ENCODE peak calls at places on chromosome 6, in six cellular contexts. D is testis, Z is upper lobe of right lung, N is brain microvascular endothelial cell, K is tibial artery, Q is ovary. T is an unnamed sample. For H3K27me3, the result is how much of the 10 kb centered on the place peaks cover.

GRCh38 chr6:76708641-76709331 is 636.3 kb upstream of the IMPG1 start:
- DNase-seq in Q (no peak), N (no peak), D (no peak), K (no peak), Z (no peak), T (no peak)

GRCh38 chr6:27795697-27796494 is 116.3 kb downstream of the OR2B2 start:
- DNase-seq in K (no peak), D (peak), Q (no peak), Z (no peak), N (peak), T (no peak)

GRCh38 chr6:21270501-21271290 is 322.9 kb upstream of the SOX4 start:
- DNase-seq in N (no peak), K (no peak), D (no peak), Z (no peak), Q (no peak), T (no peak)

GRCh38 chr6:106527111-106527510 is 102.2 kb downstream of the RTN4IP1 start:
- DNase-seq in K (no peak), D (no peak), Z (no peak), N (no peak), Q (no peak), T (no peak)

GRCh38 chr6:116229287-116229913 is 24.5 kb downstream of the TSPYL4 start:
- DNase-seq in Z (no peak), K (peak), D (peak), N (peak), Q (peak), T (peak)

GRCh38 chr6:148166339-148166949 is 176.2 kb upstream of the SASH1 start:
- DNase-seq in D (no peak), Q (no peak), Z (no peak), N (peak), K (no peak), T (peak)

GRCh38 chr6:165665384-165665672 is 2.3 kb upstream of the PDE10A start:
- DNase-seq in Z (no peak), K (no peak), D (no peak), Q (no peak), N (no peak), T (no peak)

GRCh38 chr6:157561037-157561790 is 180.2 kb downstream of the ZDHHC14 start:
- DNase-seq in D (no peak), N (no peak), K (no peak), Z (no peak), Q (no peak), T (no peak)

GRCh38 chr6:13877116-13877515 is 47.6 kb upstream of the RNF182 start:
- DNase-seq in N (peak), K (no peak), Z (no peak), Q (no peak), D (no peak), T (no peak)

GRCh38 chr6:112150363-112150762 is 63.0 kb downstream of the FAM229B start:
- DNase-seq in K (no peak), N (no peak), D (no peak), Q (no peak), Z (no peak), T (no peak)

GRCh38 chr6:152399409-152399808 is 237.8 kb downstream of the SYNE1 start:
- DNase-seq in Q (no peak), D (no peak), Z (peak), N (no peak), K (peak), T (no peak)

GRCh38 chr6:84426002-84426705 is 198.7 kb upstream of the CEP162 start:
- DNase-seq in Z (no peak), Q (no peak), D (no peak), K (no peak), N (peak), T (no peak)

GRCh38 chr6:5517781-5518180 is 256.5 kb downstream of the FARS2 start:
- DNase-seq in K (no peak), Z (no peak), D (no peak), Q (no peak), N (no peak), T (no peak)

GRCh38 chr6:19835605-19836004 is 1.6 kb upstream of the ID4 start:
- DNase-seq in K (no peak), Q (no peak), D (no peak), N (no peak), Z (no peak), T (no peak)

GRCh38 chr6:129946439-129947140 is 71.8 kb upstream of the L3MBTL3 start:
- DNase-seq in D (no peak), N (no peak), Q (no peak), Z (no peak), K (no peak), T (no peak)

GRCh38 chr6:154683756-154684523 is 49.3 kb upstream of the SCAF8 start:
- DNase-seq in K (no peak), D (no peak), Q (no peak), Z (no peak), N (peak), T (peak)

GRCh38 chr6:81215092-81215432 is 537.4 kb downstream of the TENT5A start:
- DNase-seq in Q (no peak), K (no peak), N (no peak), Z (peak), D (no peak), T (no peak)

GRCh38 chr6:165571721-165572132 is 91.3 kb downstream of the PDE10A start:
- DNase-seq in Q (no peak), Z (no peak), D (no peak), K (no peak), N (peak), T (no peak)

GRCh38 chr6:130928993-130929678 is 101.9 kb downstream of the SMLR1 start:
- DNase-seq in Z (no peak), N (peak), D (no peak), Q (no peak), K (no peak), T (no peak)

GRCh38 chr6:159302196-159302595 is 133.0 kb downstream of the FNDC1 start:
- DNase-seq in Z (no peak), Q (no peak), D (no peak), K (no peak), N (no peak), T (no peak)

GRCh38 chr6:108395297-108395696 is 100.4 kb downstream of the AFG1L start:
- DNase-seq in N (no peak), Q (no peak), K (no peak), D (no peak), Z (no peak), T (no peak)

GRCh38 chr6:73586416-73586974 is 65.7 kb upstream of the EEF1A1 start:
- DNase-seq in N (no peak), Q (peak), Z (no peak), D (peak), K (peak), T (no peak)

GRCh38 chr6:162999575-163000285 is 272.0 kb downstream of the PACRG start:
- DNase-seq in D (no peak), Q (no peak), K (no peak), N (no peak), Z (no peak), T (no peak)
- H3K4me3 ChIP-seq in D (no peak), Q (no peak), K (no peak), N (no peak), Z (no peak), T (no peak)

GRCh38 chr6:149933461-149933860 is 8.4 kb upstream of the ULBP2 start:
- DNase-seq in Q (no peak), K (no peak), Z (no peak), D (no peak), N (no peak), T (no peak)

GRCh38 chr6:149936743-149937142 is 5.1 kb upstream of the ULBP2 start:
- DNase-seq in Z (no peak), Q (no peak), N (no peak), K (no peak), D (no peak), T (no peak)

GRCh38 chr6:149934249-149935156 is 7.3 kb upstream of the ULBP2 start:
- DNase-seq in Q (no peak), Z (no peak), K (peak), D (peak), N (peak), T (peak)

GRCh38 chr6:149935246-149935645 is 6.6 kb upstream of the ULBP2 start:
- DNase-seq in Z (no peak), K (no peak), N (no peak), D (no peak), Q (no peak), T (no peak)

GRCh38 chr6:149935668-149936067 is 6.1 kb upstream of the ULBP2 start:
- DNase-seq in Q (no peak), D (no peak), K (no peak), N (no peak), Z (no peak), T (no peak)
- H3K27me3 ChIP-seq in Q (under half), D (under half), K (under half), N (under half), Z (half or more), T (half or more)

DNA sequence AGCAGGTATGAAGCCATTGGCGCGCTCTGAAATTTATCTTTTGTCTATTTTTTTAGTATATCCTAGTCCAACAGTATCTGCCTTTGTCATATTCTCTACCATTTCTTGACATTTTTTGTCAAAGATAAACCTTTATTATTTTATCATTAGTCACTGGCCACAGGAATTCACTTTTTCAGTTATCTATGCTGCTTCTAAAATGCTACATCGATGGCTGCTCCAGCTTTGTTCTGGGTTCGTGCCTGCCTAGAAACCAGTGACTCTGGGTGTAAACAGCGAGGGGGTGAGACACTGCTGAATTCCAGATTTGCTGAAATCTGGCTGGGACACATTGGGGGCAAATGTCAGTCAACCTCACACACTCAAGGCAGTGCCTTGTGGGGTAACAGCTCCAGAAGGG is 193.4 kb downstream of the CDC5L start:
- DNase-seq in N (peak), Q (no peak), K (no peak), D (no peak), Z (no peak), T (no peak)
- H3K4me3 ChIP-seq in N (no peak), Q (no peak), K (no peak), D (no peak), Z (no peak), T (no peak)

GRCh38 chr6:146857960-146858308 is 259.2 kb downstream of the ADGB start:
- DNase-seq in Z (no peak), Q (no peak), K (peak), D (no peak), N (peak), T (no peak)

GRCh38 chr6:146856296-146856695 is 257.5 kb downstream of the ADGB start:
- DNase-seq in N (no peak), Z (no peak), Q (no peak), K (no peak), D (no peak), T (no peak)

GRCh38 chr6:146855889-146856288 is 257.1 kb downstream of the ADGB start:
- DNase-seq in N (no peak), Z (no peak), K (no peak), D (no peak), Q (no peak), T (no peak)

GRCh38 chr6:146859206-146859605 is 260.4 kb downstream of the ADGB start:
- DNase-seq in Z (no peak), Q (no peak), D (no peak), K (no peak), N (no peak), T (no peak)

GRCh38 chr6:146857180-146857959 is 258.6 kb downstream of the ADGB start:
- DNase-seq in Q (peak), K (peak), N (peak), Z (peak), D (peak), T (peak)
- H3K27me3 ChIP-seq in Q (under half), K (under half), N (under half), Z (under half), D (under half), T (under half)

GRCh38 chr6:34535199-34535598 is 20.9 kb downstream of the SPDEF start:
- DNase-seq in Q (no peak), N (no peak), K (no peak), Z (no peak), D (no peak), T (no peak)

GRCh38 chr6:34536959-34537848 is 18.9 kb downstream of the SPDEF start:
- DNase-seq in D (no peak), K (no peak), Z (no peak), N (no peak), Q (no peak), T (no peak)

GRCh38 chr6:34537922-34538550 is 18.1 kb downstream of the SPDEF start:
- DNase-seq in Z (no peak), K (no peak), N (no peak), Q (no peak), D (no peak), T (no peak)

GRCh38 chr6:34535646-34536045 is 20.5 kb downstream of the SPDEF start:
- DNase-seq in N (no peak), K (no peak), D (no peak), Z (no peak), Q (no peak), T (no peak)

GRCh38 chr6:34536251-34536958 is 19.7 kb downstream of the SPDEF start:
- DNase-seq in Q (no peak), Z (no peak), N (no peak), D (no peak), K (no peak), T (no peak)
- H3K4me3 ChIP-seq in Q (no peak), Z (no peak), N (no peak), D (no peak), K (no peak), T (no peak)

DNA sequence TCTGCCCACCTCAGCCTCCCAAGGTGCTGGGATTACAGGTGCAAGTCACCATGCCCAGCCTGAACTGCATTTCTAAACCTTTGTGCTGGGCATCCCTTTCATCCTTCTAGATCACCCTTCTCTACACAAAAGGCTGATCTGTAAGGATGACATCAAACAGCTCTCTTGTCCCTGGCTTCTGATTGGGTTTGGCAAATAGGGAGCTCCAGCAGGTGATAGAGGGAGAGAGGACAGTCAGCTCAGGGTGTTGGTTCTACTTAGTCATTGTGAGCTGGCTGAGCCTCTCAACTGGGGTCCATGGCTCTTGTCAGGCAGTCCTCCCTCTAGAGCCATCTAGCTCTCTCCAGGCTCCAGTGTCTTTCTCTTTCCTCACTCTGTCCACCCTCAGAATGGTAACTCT is 237.6 kb upstream of the JARID2 start:
- DNase-seq in D (no peak), Q (no peak), N (no peak), K (no peak), Z (no peak), T (no peak)
- H3K27me3 ChIP-seq in D (under half), Q (under half), N (under half), K (under half), Z (under half), T (under half)

DNA sequence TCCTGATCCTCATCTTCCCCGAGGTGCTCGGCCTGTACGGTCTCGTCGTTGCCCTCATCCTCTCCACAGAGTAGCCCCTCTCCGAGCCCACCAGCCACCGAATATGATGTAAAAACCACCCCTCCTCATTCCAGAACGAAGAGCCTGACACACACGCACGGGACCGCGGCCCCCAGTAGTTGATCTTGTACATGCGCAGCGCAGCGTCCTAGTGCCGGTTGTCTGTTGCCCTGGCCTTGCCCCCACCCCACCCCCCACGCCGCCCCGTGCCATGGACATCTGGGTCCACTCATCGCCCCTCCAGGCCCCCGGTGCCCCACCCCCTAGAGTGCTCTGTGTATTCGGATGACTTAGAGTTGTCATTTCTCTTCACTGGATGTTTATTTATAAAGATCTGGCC is 5.2 kb upstream of the PRPH2 start:
- DNase-seq in K (no peak), Z (peak), D (peak), N (no peak), Q (peak), T (no peak)
- H3K4me3 ChIP-seq in K (peak), Z (peak), D (peak), N (peak), Q (peak), T (no peak)

GRCh38 chr6:50849016-50849748 is 30.5 kb downstream of the TFAP2B start:
- DNase-seq in Q (no peak), N (no peak), K (no peak), D (no peak), Z (no peak), T (no peak)

GRCh38 chr6:50849781-50850180 is 31.1 kb downstream of the TFAP2B start:
- DNase-seq in D (no peak), K (no peak), Z (no peak), N (no peak), Q (no peak), T (no peak)

GRCh38 chr6:50850860-50851259 is 32.2 kb downstream of the TFAP2B start:
- DNase-seq in Q (no peak), D (no peak), N (no peak), K (no peak), Z (no peak), T (no peak)

GRCh38 chr6:50851269-50851847 is 32.7 kb downstream of the TFAP2B start:
- DNase-seq in Q (no peak), N (no peak), K (no peak), D (no peak), Z (no peak), T (no peak)

DNA sequence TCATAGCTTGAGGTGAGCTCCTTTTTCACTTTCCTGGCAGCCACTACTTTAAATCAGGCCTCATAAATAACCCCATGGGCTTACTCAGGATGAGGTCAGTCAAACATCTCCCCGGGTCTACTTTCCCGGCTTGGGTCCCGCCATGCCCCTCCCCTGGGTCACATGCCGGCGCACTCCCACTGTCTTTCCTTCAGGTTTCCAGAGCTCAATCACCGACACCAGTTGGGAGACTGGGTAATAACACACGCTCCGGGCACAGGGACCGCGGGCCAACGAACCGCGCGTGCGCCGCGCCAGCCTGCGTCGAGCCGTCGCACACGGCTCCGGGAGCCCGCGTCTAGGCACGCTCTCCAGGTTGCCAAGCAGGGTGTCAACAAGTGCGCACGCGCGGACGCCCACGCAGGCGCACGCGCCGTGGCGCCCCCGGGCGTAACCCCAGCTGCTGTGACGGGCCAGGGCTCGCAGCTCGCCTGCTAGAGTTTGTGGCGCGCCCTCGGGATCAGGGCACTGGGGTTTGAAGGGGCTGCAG is 31.6 kb downstream of the TFAP2B start:
- DNase-seq in Z (no peak), D (peak), K (no peak), N (peak), Q (no peak), T (no peak)
- H3K27me3 ChIP-seq in Z (half or more), D (under half), K (under half), N (under half), Q (under half), T (under half)

GRCh38 chr6:17032595-17033591 is 69.0 kb upstream of the STMND1 start:
- DNase-seq in Q (peak), Z (no peak), K (peak), D (peak), N (peak), T (peak)
- H3K4me3 ChIP-seq in Q (no peak), Z (no peak), K (peak), D (no peak), N (peak), T (no peak)